ENCODE peak calls at places on chromosomes 2 and 18, in four cellular contexts. O is RWPE1, V is omental fat pad, U is heart left ventricle. K is an unnamed sample.
A peak's percentile ranks its signal among the peaks of the same experiment; 100 is the strongest.

GRCh38 chr18:50099725-50100414 is 95.1 kb downstream of the MYO5B start:
- DNase-seq in V (no peak), U (no peak), O (peak; percentile 45), K (no peak)

GRCh38 chr2:18719978-18720775 is 130.8 kb upstream of the NT5C1B start:
- DNase-seq in V (no peak), U (no peak), O (peak; percentile 57), K (no peak)

GRCh38 chr2:239092571-239093294 is 244.8 kb downstream of the TWIST2 start:
- DNase-seq in O (no peak), V (no peak), U (no peak), K (no peak)

GRCh38 chr2:176101216-176101845 is 1.7 kb downstream of the HOXD12 start:
- DNase-seq in V (no peak), U (peak; percentile 3), O (no peak), K (no peak)

GRCh38 chr2:130819915-130820861 is 16.5 kb upstream of the ARHGEF4 start:
- DNase-seq in U (no peak), O (no peak), V (no peak), K (no peak)

GRCh38 chr2:239595711-239596110 is 194.9 kb upstream of the HDAC4 start:
- DNase-seq in V (no peak), O (no peak), U (peak; percentile 7), K (no peak)

GRCh38 chr2:27891063-27891819 is 712 bp downstream of the BABAM2 start:
- DNase-seq in V (peak; percentile 98), O (peak; percentile 80), U (peak; percentile 90), K (peak; percentile 43)

GRCh38 chr2:130846686-130847375 is 10.1 kb downstream of the ARHGEF4 start:
- DNase-seq in U (no peak), O (no peak), V (no peak), K (no peak)

GRCh38 chr18:49694402-49694801 is 118.9 kb downstream of the ACAA2 start:
- DNase-seq in O (no peak), V (no peak), U (no peak), K (no peak)

GRCh38 chr18:23684515-23685197 is 4.6 kb upstream of the LAMA3 start:
- DNase-seq in V (no peak), O (no peak), U (no peak), K (no peak)

GRCh38 chr2:100835253-100835652 is 15.3 kb downstream of the NPAS2 start:
- DNase-seq in U (no peak), V (no peak), O (no peak), K (no peak)

GRCh38 chr2:26849056-26850001 is 1.4 kb downstream of the DPYSL5 start:
- DNase-seq in O (no peak), U (no peak), V (no peak), K (no peak)

GRCh38 chr2:235227607-235228006 is 266.2 kb upstream of the AGAP1 start:
- DNase-seq in V (no peak), O (no peak), U (no peak), K (no peak)

GRCh38 chr18:63578357-63578958 is 8.7 kb upstream of the SERPINB13 start:
- DNase-seq in U (no peak), O (no peak), V (no peak), K (peak; percentile 63)

GRCh38 chr18:13067966-13068365 is 76.8 kb downstream of the CEP192 start:
- DNase-seq in U (no peak), O (no peak), V (no peak), K (no peak)

GRCh38 chr2:119425620-119426395 is 5.8 kb upstream of the TMEM37 start:
- DNase-seq in O (no peak), V (no peak), U (no peak), K (no peak)

DNA sequence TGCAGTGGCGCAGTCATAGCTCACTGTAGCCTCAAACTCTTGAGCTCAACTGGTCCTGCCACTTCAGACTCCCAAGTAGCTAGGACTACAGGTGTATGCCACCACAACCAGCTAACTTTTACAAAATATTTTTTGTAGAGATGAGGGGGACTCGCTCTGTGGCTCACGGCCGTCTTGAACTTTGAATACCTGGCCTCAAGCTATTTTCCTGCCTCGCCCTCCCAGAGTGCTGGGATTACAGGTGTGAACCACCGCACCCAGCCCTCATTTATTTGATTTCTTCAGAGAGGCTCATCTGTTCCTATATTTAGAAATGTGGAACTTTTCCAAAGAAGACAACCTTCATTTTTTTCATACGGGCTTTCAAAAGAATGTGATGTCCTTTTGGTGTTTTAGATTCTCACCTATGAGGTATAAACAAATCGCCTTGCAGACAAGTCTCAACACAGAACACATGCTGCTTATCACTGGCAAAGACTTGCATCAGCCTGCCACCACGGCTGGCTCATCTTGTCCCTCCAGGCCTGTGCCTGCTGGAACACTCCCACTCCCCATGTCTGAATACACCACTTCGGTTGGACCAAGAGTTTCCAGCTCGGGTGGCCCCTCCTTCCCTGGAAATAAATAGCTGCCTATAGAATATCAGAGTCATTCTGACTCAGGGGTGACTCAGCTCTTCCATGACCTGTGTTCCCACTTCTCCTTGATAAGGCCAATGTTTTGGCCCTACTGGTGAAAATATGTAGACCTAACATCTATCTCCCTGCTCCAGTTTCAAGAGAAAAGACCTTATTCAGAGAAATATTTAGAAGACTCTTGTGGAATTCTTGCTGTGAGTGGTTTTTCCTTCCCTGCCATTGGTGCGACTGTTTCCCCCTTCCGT is 202.6 kb downstream of the TGIF1 start:
- DNase-seq in O (peak; percentile 97), U (peak; percentile 27), V (peak; percentile 58), K (no peak)
- TF ChIP-seq CTCF in O (no peak), U (no peak), V (no peak), K (no peak)

DNA sequence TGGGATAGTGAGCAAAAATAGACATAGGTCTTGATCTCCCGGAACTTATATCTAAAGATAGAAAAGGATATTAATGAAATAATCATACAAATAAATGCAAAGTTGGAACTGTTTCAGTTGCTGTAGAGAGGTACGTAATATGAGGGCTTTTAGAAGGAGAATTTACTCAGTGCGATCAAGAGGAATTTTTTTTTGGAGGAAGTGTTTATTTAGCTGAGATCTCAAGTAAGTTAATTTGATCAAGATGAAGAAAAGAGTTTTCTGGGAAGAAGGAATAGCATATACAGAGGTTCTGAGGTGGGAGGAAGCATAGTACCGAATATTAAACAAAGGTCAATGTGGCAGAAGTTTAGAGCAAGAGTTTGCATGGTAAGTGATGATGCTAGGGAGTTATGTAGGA is 11.3 kb downstream of the MBD5 start:
- DNase-seq in U (no peak), V (no peak), O (no peak), K (no peak)
- TF ChIP-seq CTCF in U (no peak), V (no peak), O (no peak), K (no peak)

GRCh38 chr18:1585881-1586488 is 681.3 kb downstream of the ADCYAP1 start:
- DNase-seq in O (peak; percentile 13), V (no peak), U (no peak), K (no peak)
- TF ChIP-seq CTCF in O (peak; percentile 54), V (no peak), U (peak; percentile 47), K (peak; percentile 79)

GRCh38 chr2:166700079-166700478 is 188.2 kb upstream of the XIRP2 start:
- DNase-seq in U (no peak), V (no peak), O (no peak), K (no peak)
- TF ChIP-seq CTCF in U (peak; percentile 23), V (no peak), O (no peak), K (no peak)

GRCh38 chr2:174046172-174046571 is 81.0 kb upstream of the SP3 start:
- DNase-seq in U (no peak), V (no peak), O (no peak), K (no peak)
- TF ChIP-seq CTCF in U (no peak), V (no peak), O (no peak), K (no peak)

GRCh38 chr2:23595021-23595420 is 210.0 kb downstream of the KLHL29 start:
- DNase-seq in U (no peak), V (no peak), O (no peak), K (no peak)

GRCh38 chr2:23597687-23598086 is 212.7 kb downstream of the KLHL29 start:
- DNase-seq in O (no peak), V (no peak), U (no peak), K (no peak)

GRCh38 chr2:23594079-23594494 is 209.1 kb downstream of the KLHL29 start:
- DNase-seq in O (no peak), V (no peak), U (no peak), K (no peak)

GRCh38 chr2:23596316-23596885 is 211.4 kb downstream of the KLHL29 start:
- DNase-seq in O (no peak), U (no peak), V (no peak), K (no peak)

GRCh38 chr2:23595601-23596251 is 210.7 kb downstream of the KLHL29 start:
- DNase-seq in V (no peak), O (no peak), U (no peak), K (peak; percentile 25)
- TF ChIP-seq CTCF in V (no peak), O (no peak), U (no peak), K (no peak)

GRCh38 chr2:232341061-232341738 is 37.4 kb upstream of the ALPP start:
- DNase-seq in U (peak; percentile 14), O (no peak), V (no peak), K (no peak)

GRCh38 chr2:232340171-232340935 is 38.2 kb upstream of the ALPP start:
- DNase-seq in O (no peak), V (no peak), U (peak; percentile 11), K (no peak)

GRCh38 chr2:232336956-232337700 is 41.4 kb upstream of the ALPP start:
- DNase-seq in U (peak; percentile 11), V (peak; percentile 20), O (no peak), K (no peak)

GRCh38 chr2:232338759-232339106 is 39.8 kb upstream of the ALPP start:
- DNase-seq in O (no peak), U (peak; percentile 17), V (no peak), K (no peak)

DNA sequence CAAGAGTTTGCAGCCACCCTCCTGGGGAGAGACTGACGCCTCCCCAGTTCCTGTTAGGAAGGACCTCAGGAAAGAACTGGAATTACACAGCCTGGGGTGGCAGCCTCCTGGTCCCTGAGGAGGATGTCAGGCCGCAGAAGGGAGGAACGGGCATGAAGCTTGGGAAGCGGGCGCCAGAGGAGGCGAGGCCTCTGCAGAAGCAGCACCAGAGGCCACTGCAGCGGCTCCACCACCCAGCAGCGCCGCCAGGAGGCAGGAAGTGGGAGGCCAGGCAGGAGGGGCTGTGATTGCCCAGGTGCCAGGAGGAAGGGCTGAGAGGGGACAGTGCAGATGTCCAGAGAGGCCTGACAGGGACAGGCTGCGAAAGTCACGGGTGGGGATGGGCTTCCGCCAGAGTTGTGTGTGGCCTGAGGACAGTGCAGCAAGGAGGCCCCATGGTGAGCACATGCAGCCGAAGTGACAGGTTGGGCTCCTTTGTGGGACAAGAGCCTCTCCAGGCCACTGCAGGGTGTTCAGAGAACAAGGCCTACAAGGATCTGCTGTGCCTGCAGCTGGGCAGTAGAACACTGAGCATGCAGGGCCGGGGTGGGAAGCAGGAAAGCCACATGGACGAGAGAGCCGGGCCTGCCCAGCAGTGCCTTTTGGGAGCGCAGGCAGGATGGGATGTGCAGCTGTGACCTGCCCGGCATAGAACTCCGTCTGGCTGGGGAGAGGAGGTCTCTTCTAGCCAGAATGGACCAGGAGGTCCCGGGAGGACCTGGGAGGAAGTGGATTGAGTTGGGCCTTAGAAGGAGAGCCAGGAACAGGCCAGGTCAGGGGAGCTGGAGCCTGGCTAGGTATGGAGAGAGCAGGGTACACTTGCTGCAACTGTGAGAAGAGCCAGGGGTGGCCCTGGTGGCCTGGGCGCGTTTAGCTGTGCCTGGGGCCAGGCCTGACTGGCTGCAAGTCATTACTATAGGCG is 39.1 kb upstream of the ALPP start:
- DNase-seq in O (no peak), V (no peak), U (peak; percentile 15), K (peak; percentile 41)
- TF ChIP-seq CTCF in O (no peak), V (no peak), U (no peak), K (peak; percentile 40)

GRCh38 chr18:3578621-3579020 is 128.6 kb downstream of the TGIF1 start:
- DNase-seq in O (no peak), V (no peak), U (no peak), K (no peak)
- TF ChIP-seq CTCF in O (no peak), V (no peak), U (no peak), K (no peak)

K was measured in endothelial cell.